ENCODE peak calls at places on chromosomes 11 and 22, in eight cellular contexts. Y is cardiac septum; E is activated naive CD4-positive, alpha-beta T cell treated with anti-CD3 and anti-CD28 coated beads, Interleukin-2, amount 50 U/mL, for 72 hours; N is mucosa of gallbladder; R is astrocyte of the spinal cord; H is hypothalamus; O is activated naive CD8-positive, alpha-beta T cell treated with anti-CD3 and anti-CD28 coated beads for 36 hours; L is fibroblast of mammary gland. Q is an unnamed sample.

GRCh38 chr22:34986461-34986977 is 79.4 kb upstream of the ISX start:
- DNase-seq in O (no peak), Y (no peak), R (no peak), L (no peak), N (no peak), H (no peak), E (no peak), Q (no peak)

GRCh38 chr11:102476069-102476468 is 23.5 kb upstream of the TMEM123 start:
- DNase-seq in H (no peak), R (no peak), E (no peak), Y (no peak), O (no peak), L (peak; percentile 32), N (no peak), Q (no peak)

GRCh38 chr22:42901790-42902508 is 44.9 kb upstream of the ARFGAP3 start:
- DNase-seq in Y (no peak), L (no peak), H (no peak), E (no peak), O (no peak), R (no peak), N (no peak), Q (no peak)

GRCh38 chr11:28966951-28967350 is 858.8 kb downstream of the METTL15 start:
- DNase-seq in L (peak; percentile 45), E (no peak), R (peak; percentile 35), N (no peak), Y (no peak), H (no peak), O (no peak), Q (no peak)

GRCh38 chr22:23822101-23822671 is 16.6 kb downstream of the DERL3 start:
- DNase-seq in R (no peak), N (no peak), E (no peak), Y (no peak), L (no peak), H (no peak), O (no peak), Q (no peak)

GRCh38 chr11:116217006-116217405 is 555.8 kb downstream of the BUD13 start:
- DNase-seq in E (no peak), L (peak; percentile 39), N (peak; percentile 37), H (no peak), Y (peak; percentile 66), R (peak; percentile 39), O (no peak), Q (no peak)

GRCh38 chr11:16924462-16924825 is 89.8 kb downstream of the PLEKHA7 start:
- DNase-seq in Y (no peak), H (no peak), E (no peak), R (no peak), O (peak; percentile 18), L (no peak), N (no peak), Q (no peak)

GRCh38 chr11:131070365-131070764 is 154.1 kb upstream of the SNX19 start:
- DNase-seq in E (no peak), O (no peak), H (no peak), R (no peak), L (no peak), N (no peak), Y (no peak), Q (no peak)

GRCh38 chr11:100190395-100190794 is 496.7 kb upstream of the ARHGAP42 start:
- DNase-seq in Y (no peak), L (no peak), H (no peak), R (no peak), N (no peak), E (no peak), O (no peak), Q (no peak)

GRCh38 chr11:35237860-35238715 is 99.1 kb downstream of the CD44 start:
- DNase-seq in E (peak; percentile 69), N (no peak), R (peak; percentile 45), O (peak; percentile 31), L (peak; percentile 64), Y (no peak), H (no peak), Q (no peak)

GRCh38 chr22:45842141-45842831 is 134.7 kb downstream of the WNT7B start:
- DNase-seq in L (peak; percentile 21), E (no peak), R (peak; percentile 65), Y (no peak), H (no peak), N (no peak), O (no peak), Q (no peak)

GRCh38 chr22:28014141-28015055 is 95.3 kb upstream of the PITPNB start:
- DNase-seq in N (no peak), O (no peak), E (no peak), R (no peak), L (no peak), Y (no peak), H (no peak), Q (peak; percentile 15)

GRCh38 chr22:25374871-25375270 is 155.4 kb downstream of the CRYBB2 start:
- DNase-seq in L (no peak), R (no peak), O (no peak), Y (no peak), E (no peak), H (no peak), N (no peak), Q (no peak)

GRCh38 chr11:27427183-27427980 is 45.2 kb downstream of the LGR4 start:
- DNase-seq in N (no peak), E (no peak), R (peak; percentile 38), H (no peak), L (peak; percentile 30), Y (no peak), O (no peak), Q (no peak)

GRCh38 chr11:129895126-129896041 is at the start of gene NFRKB:
- DNase-seq in N (peak; percentile 84), E (peak; percentile 91), Y (peak; percentile 96), L (peak; percentile 47), H (peak; percentile 65), R (peak; percentile 64), O (peak; percentile 90), Q (peak; percentile 69)

GRCh38 chr11:61978703-61979661 is 11.5 kb upstream of the FTH1 start:
- DNase-seq in L (peak; percentile 67), R (peak; percentile 37), H (no peak), N (no peak), Y (no peak), O (no peak), E (no peak), Q (peak; percentile 33)

GRCh38 chr22:17842386-17842785 is 68.1 kb upstream of the BID start:
- DNase-seq in R (no peak), O (peak; percentile 47), L (no peak), H (no peak), Y (no peak), E (no peak), N (peak; percentile 31), Q (no peak)

GRCh38 chr11:131689049-131689925 is 318.9 kb downstream of the NTM start:
- DNase-seq in L (no peak), Y (no peak), N (peak; percentile 6), R (no peak), O (no peak), E (no peak), H (no peak), Q (no peak)

GRCh38 chr22:21669026-21669425 is 3.2 kb downstream of the PPIL2 start:
- DNase-seq in N (no peak), E (no peak), R (no peak), Y (no peak), O (no peak), L (no peak), H (no peak), Q (no peak)

GRCh38 chr11:73236879-73237278 is 18.8 kb downstream of the P2RY2 start:
- DNase-seq in O (peak; percentile 22), H (no peak), E (peak; percentile 58), N (no peak), Y (peak; percentile 81), L (peak; percentile 44), R (no peak), Q (no peak)

GRCh38 chr22:46373166-46373565 is 37.7 kb downstream of the TRMU start:
- DNase-seq in H (no peak), N (peak; percentile 32), Y (no peak), O (no peak), R (no peak), E (no peak), L (no peak), Q (no peak)

GRCh38 chr11:85718991-85719807 is 33.2 kb upstream of the CCDC89 start:
- DNase-seq in N (peak; percentile 11), E (no peak), O (no peak), Y (peak; percentile 76), H (peak; percentile 52), L (peak; percentile 99), R (peak; percentile 98), Q (no peak)

GRCh38 chr11:3840870-3841425 is at the start of gene RHOG:
- DNase-seq in H (peak; percentile 72), R (peak; percentile 83), O (no peak), L (peak; percentile 91), E (no peak), Y (peak; percentile 96), N (peak; percentile 74), Q (peak; percentile 75)